ENCODE peak calls at places on chromosomes 2 and 18, in four cellular contexts. One of them, this sample, is unnamed.

GRCh38 chr18:5895300-5895885 is at the start of gene TMEM200C:
- DNase-seq in pons: no peak
- DNase-seq in dermis microvascular lymphatic vessel endothelial cell: no peak
- DNase-seq in RCC 7860: no peak
- DNase-seq in this sample: no peak

GRCh38 chr2:64766841-64767669 is 113.3 kb upstream of the SERTAD2 start:
- DNase-seq in RCC 7860: peak
- DNase-seq in dermis microvascular lymphatic vessel endothelial cell: no peak
- DNase-seq in pons: peak
- DNase-seq in this sample: peak

GRCh38 chr2:54475285-54475684 is 19.2 kb downstream of the SPTBN1 start:
- DNase-seq in pons: no peak
- DNase-seq in dermis microvascular lymphatic vessel endothelial cell: no peak
- DNase-seq in RCC 7860: no peak
- DNase-seq in this sample: no peak

GRCh38 chr18:20971886-20972267 is 139.7 kb downstream of the ROCK1 start:
- DNase-seq in dermis microvascular lymphatic vessel endothelial cell: peak
- DNase-seq in pons: no peak
- DNase-seq in RCC 7860: peak
- DNase-seq in this sample: no peak

GRCh38 chr18:52395146-52395852 is 55.3 kb downstream of the DCC start:
- DNase-seq in dermis microvascular lymphatic vessel endothelial cell: no peak
- DNase-seq in RCC 7860: no peak
- DNase-seq in pons: peak
- DNase-seq in this sample: no peak

GRCh38 chr2:30396436-30397232 is 50.4 kb upstream of the LCLAT1 start:
- DNase-seq in dermis microvascular lymphatic vessel endothelial cell: no peak
- DNase-seq in RCC 7860: no peak
- DNase-seq in pons: no peak
- DNase-seq in this sample: no peak

GRCh38 chr18:35875566-35875965 is 96.9 kb upstream of the RMP24 start:
- DNase-seq in pons: no peak
- DNase-seq in dermis microvascular lymphatic vessel endothelial cell: no peak
- DNase-seq in RCC 7860: no peak
- DNase-seq in this sample: no peak

GRCh38 chr2:196601430-196602306 is 37.8 kb upstream of the CCDC150 start:
- DNase-seq in pons: no peak
- DNase-seq in dermis microvascular lymphatic vessel endothelial cell: peak
- DNase-seq in RCC 7860: peak
- DNase-seq in this sample: no peak

GRCh38 chr2:143560724-143561123 is 431.5 kb downstream of the ARHGAP15 start:
- DNase-seq in pons: no peak
- DNase-seq in RCC 7860: no peak
- DNase-seq in dermis microvascular lymphatic vessel endothelial cell: no peak
- DNase-seq in this sample: no peak

GRCh38 chr2:57180042-57180567 is 866.5 kb upstream of the VRK2 start:
- DNase-seq in RCC 7860: peak
- DNase-seq in dermis microvascular lymphatic vessel endothelial cell: no peak
- DNase-seq in pons: no peak
- DNase-seq in this sample: no peak

GRCh38 chr2:74817333-74817732 is 16.6 kb upstream of the HK2 start:
- DNase-seq in dermis microvascular lymphatic vessel endothelial cell: no peak
- DNase-seq in RCC 7860: no peak
- DNase-seq in pons: peak
- DNase-seq in this sample: no peak

GRCh38 chr18:59093668-59094067 is 46.0 kb upstream of the SEC11C start:
- DNase-seq in RCC 7860: no peak
- DNase-seq in pons: no peak
- DNase-seq in dermis microvascular lymphatic vessel endothelial cell: no peak
- DNase-seq in this sample: no peak

GRCh38 chr2:30947686-30948085 is 140.4 kb upstream of the CAPN13 start:
- DNase-seq in pons: no peak
- DNase-seq in RCC 7860: no peak
- DNase-seq in dermis microvascular lymphatic vessel endothelial cell: no peak
- DNase-seq in this sample: no peak

GRCh38 chr2:26885651-26886329 is 37.9 kb downstream of the DPYSL5 start:
- DNase-seq in pons: no peak
- DNase-seq in RCC 7860: no peak
- DNase-seq in dermis microvascular lymphatic vessel endothelial cell: no peak
- DNase-seq in this sample: no peak

GRCh38 chr2:100822587-100823248 is 2.8 kb downstream of the NPAS2 start:
- DNase-seq in pons: peak
- DNase-seq in RCC 7860: no peak
- DNase-seq in dermis microvascular lymphatic vessel endothelial cell: peak
- DNase-seq in this sample: peak

GRCh38 chr2:90207454-90208058 is 1516.1 kb downstream of the RPIA start:
- DNase-seq in pons: peak
- DNase-seq in dermis microvascular lymphatic vessel endothelial cell: no peak
- DNase-seq in RCC 7860: peak
- DNase-seq in this sample: no peak

This sample was measured in G401.